ENCODE peak calls at places on chromosomes 1 and 21, in six cellular contexts. T is Right ventricle myocardium superior; R is ELR; O is skeletal muscle cell; Y is right lobe of liver; E is stimulated activated effector memory CD8-positive, alpha-beta T cell treated with anti-CD3 and anti-CD28 coated beads, Interleukin-12 subunit alpha, Interleukin-12 subunit beta, amount 100 ng/mL, for 72 hours. F is an unnamed sample.
A peak's percentile ranks its signal among the peaks of the same experiment; 100 is the strongest.

GRCh38 chr1:242132446-242132845 is 133.5 kb upstream of the MAP1LC3C start:
- DNase-seq in E (no peak), T (no peak), O (no peak), R (no peak), Y (no peak), F (no peak)

GRCh38 chr1:99682291-99682751 is 36.4 kb downstream of the PALMD start:
- DNase-seq in R (peak; percentile 69), Y (no peak), T (no peak), O (peak; percentile 75), E (no peak), F (no peak)

GRCh38 chr1:6347641-6348487 is 45.7 kb downstream of the ACOT7 start:
- DNase-seq in Y (peak; percentile 69), T (peak; percentile 68), E (peak; percentile 50), R (peak; percentile 42), O (no peak), F (peak; percentile 44)

GRCh38 chr1:228393268-228393699 is 13.4 kb downstream of the TRIM11 start:
- DNase-seq in T (peak; percentile 74), Y (no peak), E (no peak), R (peak; percentile 75), O (no peak), F (no peak)

GRCh38 chr1:201769966-201770365 is 59.0 kb upstream of the IPO9 start:
- DNase-seq in Y (no peak), T (peak; percentile 73), R (no peak), O (peak; percentile 85), E (no peak), F (no peak)

GRCh38 chr1:205972491-205973168 is 29.4 kb upstream of the SLC26A9 start:
- DNase-seq in R (peak; percentile 42), T (no peak), E (no peak), O (no peak), Y (no peak), F (no peak)

GRCh38 chr21:14842641-14843040 is 222.2 kb downstream of the NRIP1 start:
- DNase-seq in Y (no peak), O (no peak), T (no peak), E (no peak), R (no peak), F (no peak)

GRCh38 chr1:11198851-11199628 is 9.9 kb downstream of the ANGPTL7 start:
- DNase-seq in R (no peak), O (no peak), T (no peak), Y (no peak), E (no peak), F (no peak)

GRCh38 chr1:8864713-8865397 is 13.6 kb downstream of the ENO1 start:
- DNase-seq in T (no peak), O (no peak), E (no peak), R (no peak), Y (no peak), F (no peak)

GRCh38 chr21:38766987-38767722 is 38.6 kb upstream of the ETS2 start:
- DNase-seq in Y (no peak), T (no peak), E (peak; percentile 34), R (no peak), O (no peak), F (no peak)